ENCODE peak calls at places on chromosomes 12 and 14, in seven cellular contexts. J is thoracic aorta; R is CD4-positive, alpha-beta memory T cell; Y is RWPE1; W is brain microvascular endothelial cell; N is ovary; I is neuronal stem cell. E is an unnamed sample.

GRCh38 chr12:7787574-7788315 is 1.5 kb upstream of the NANOG start:
- DNase-seq in I (no peak), J (no peak), W (no peak), R (no peak), Y (no peak), N (no peak), E (no peak)

GRCh38 chr12:81627336-81628189 is 131.6 kb downstream of the PPFIA2 start:
- DNase-seq in R (no peak), I (peak), J (no peak), W (peak), Y (peak), N (no peak), E (no peak)

GRCh38 chr14:41663478-41663845 is 56.8 kb downstream of the LRFN5 start:
- DNase-seq in N (no peak), J (no peak), W (no peak), Y (no peak), I (no peak), R (no peak), E (no peak)

GRCh38 chr14:48974994-48975393 is 611.2 kb downstream of the RPS29 start:
- DNase-seq in I (no peak), R (no peak), J (no peak), W (no peak), Y (no peak), N (no peak), E (no peak)

GRCh38 chr12:28933864-28934527 is 215.1 kb upstream of the FAR2 start:
- DNase-seq in W (no peak), I (no peak), N (no peak), Y (no peak), J (no peak), R (no peak), E (no peak)

GRCh38 chr14:85578925-85579324 is 49.0 kb downstream of the FLRT2 start:
- DNase-seq in I (no peak), R (no peak), W (no peak), Y (no peak), N (no peak), J (no peak), E (no peak)

GRCh38 chr14:27427796-27428195 is 830.0 kb upstream of the NOVA1 start:
- DNase-seq in I (no peak), W (no peak), N (no peak), Y (peak), R (no peak), J (no peak), E (peak)

GRCh38 chr12:103334447-103334846 is 161.3 kb downstream of the C12orf42 start:
- DNase-seq in R (no peak), Y (no peak), I (no peak), W (no peak), N (no peak), J (no peak), E (no peak)

GRCh38 chr12:19323768-19324167 is 115.5 kb upstream of the AEBP2 start:
- DNase-seq in I (no peak), W (no peak), N (no peak), J (no peak), Y (no peak), R (no peak), E (no peak)

GRCh38 chr14:96249016-96249415 is 7.0 kb upstream of the BDKRB1 start:
- DNase-seq in N (no peak), I (no peak), R (no peak), Y (peak), W (peak), J (no peak), E (no peak)

GRCh38 chr12:14920475-14921126 is 17.7 kb downstream of the ERP27 start:
- DNase-seq in R (no peak), W (no peak), Y (no peak), N (no peak), J (no peak), I (no peak), E (no peak)

GRCh38 chr12:62123721-62124203 is 136.4 kb upstream of the USP15 start:
- DNase-seq in W (peak), I (peak), N (peak), R (peak), J (no peak), Y (peak), E (no peak)

GRCh38 chr14:90807060-90807459 is 9.2 kb downstream of the TTC7B start:
- DNase-seq in Y (no peak), W (no peak), J (no peak), N (no peak), I (no peak), R (no peak), E (no peak)

GRCh38 chr14:90804292-90804671 is 11.9 kb downstream of the TTC7B start:
- DNase-seq in R (no peak), W (no peak), J (no peak), N (no peak), Y (no peak), I (no peak), E (no peak)

GRCh38 chr14:90803249-90803648 is 13.0 kb downstream of the TTC7B start:
- DNase-seq in N (no peak), J (no peak), Y (no peak), R (no peak), I (no peak), W (no peak), E (no peak)

GRCh38 chr14:90804776-90805391 is 11.3 kb downstream of the TTC7B start:
- DNase-seq in W (no peak), Y (no peak), R (no peak), J (no peak), N (no peak), I (no peak), E (no peak)

GRCh38 chr14:90805662-90806548 is 10.3 kb downstream of the TTC7B start:
- DNase-seq in N (no peak), R (no peak), J (no peak), W (no peak), I (no peak), Y (no peak), E (no peak)
- H3K27ac ChIP-seq in N (no peak), R (no peak), J (no peak), W (no peak), I (no peak), Y (no peak), E (no peak)

GRCh38 chr12:106364261-106364660 is 6.7 kb downstream of the POLR3B start:
- DNase-seq in N (no peak), W (no peak), R (no peak), Y (no peak), J (no peak), I (no peak), E (no peak)

DNA sequence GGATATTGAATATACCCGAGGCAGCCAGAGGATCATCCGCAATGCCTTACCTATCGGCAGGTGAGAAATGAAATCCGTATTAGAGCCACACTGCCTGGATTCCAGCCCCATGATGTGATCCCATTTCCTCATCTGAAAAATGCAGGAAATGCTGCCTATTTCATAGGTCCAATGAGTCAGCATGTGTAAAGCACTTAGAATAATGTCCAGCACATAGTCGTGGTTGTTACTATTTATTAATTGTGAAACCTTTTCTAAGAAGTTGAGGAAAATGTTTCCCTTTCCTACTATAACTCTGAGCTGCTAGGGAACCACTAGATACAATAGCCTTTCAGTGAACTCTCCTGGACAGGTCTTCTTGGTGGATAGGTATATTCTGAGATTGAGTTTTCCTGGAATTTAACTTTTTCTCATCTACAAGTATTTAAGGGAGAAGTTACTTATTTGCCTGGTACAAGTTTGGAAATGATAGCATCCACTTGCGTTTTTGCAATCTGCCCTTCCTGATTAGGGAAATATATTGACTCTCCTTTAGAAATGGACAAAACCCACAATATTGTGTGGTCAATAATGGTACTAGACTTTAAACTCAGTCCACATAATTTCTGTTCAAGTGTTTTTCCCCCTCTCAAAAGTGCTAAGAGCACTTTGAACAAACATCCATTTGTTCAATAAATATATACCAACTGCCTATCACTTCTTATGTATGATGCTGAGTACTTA is 12.2 kb downstream of the POLR3B start:
- DNase-seq in J (no peak), Y (peak), N (no peak), W (peak), I (no peak), R (no peak), E (peak)
- H3K27ac ChIP-seq in J (no peak), Y (no peak), N (no peak), W (peak), I (no peak), R (no peak), E (peak)

GRCh38 chr14:59377485-59377884 is 87.7 kb downstream of the GPR135 start:
- DNase-seq in I (no peak), R (no peak), Y (no peak), J (no peak), N (peak), W (no peak), E (no peak)
- H3K27ac ChIP-seq in I (no peak), R (no peak), Y (no peak), J (no peak), N (peak), W (no peak), E (no peak)

DNA sequence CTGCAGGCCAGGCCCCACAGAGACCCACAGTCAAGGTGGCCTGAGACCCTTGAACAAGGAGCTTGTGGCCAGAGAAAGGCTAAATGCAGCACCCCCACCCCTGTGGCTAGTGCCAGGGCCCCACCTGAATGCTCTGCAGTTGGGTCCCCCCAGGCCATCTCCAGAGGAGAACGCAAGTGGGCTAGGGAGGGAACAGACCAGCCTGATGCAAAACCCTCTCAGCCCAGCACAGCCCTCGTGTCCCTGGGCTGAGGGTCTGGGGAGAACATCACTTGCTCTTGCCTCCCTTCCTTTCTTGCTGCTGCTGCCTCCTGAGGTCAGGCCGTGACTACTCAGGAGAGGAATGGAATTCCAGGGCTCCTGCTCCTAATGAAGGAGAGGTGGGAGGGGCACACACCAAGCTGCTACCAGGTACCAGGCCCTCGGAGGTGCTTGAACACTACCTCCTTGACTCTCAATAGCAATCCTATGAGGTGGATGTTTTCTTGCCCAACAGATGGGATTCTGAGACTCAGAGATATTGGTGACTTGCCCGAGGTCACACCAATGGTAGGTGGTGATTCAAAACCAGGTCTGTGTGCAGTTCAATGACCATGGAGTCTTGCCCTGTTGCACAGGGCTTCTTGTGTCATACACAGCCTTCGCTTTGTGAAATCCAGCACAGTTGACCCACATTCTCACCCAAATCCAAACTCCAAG is 45.5 kb downstream of the PSMA6 start:
- DNase-seq in J (no peak), W (no peak), N (no peak), R (no peak), I (no peak), Y (peak), E (no peak)
- H3K27ac ChIP-seq in J (no peak), W (no peak), N (peak), R (no peak), I (no peak), Y (peak), E (peak)

DNA sequence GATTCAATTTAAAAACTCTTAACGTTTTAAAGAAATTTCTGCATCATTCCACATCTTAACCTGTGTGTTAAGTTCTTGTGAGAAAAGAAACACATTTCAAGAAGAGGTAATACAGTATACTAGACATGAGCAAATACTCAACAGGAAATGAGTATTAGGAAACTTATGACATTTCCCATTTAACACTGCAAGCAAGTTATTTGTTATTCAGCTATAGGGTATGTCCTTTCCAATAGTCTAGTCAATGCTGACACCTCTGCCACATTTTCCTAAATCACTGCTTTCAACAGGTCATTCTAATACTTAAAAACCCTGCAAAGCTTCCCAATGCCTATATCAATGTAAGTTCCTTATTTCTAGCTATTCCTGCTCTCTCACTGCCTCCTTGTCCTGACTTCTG is 93.1 kb downstream of the DDHD1 start:
- DNase-seq in Y (no peak), N (no peak), I (no peak), R (no peak), J (no peak), W (no peak), E (no peak)
- H3K27ac ChIP-seq in Y (no peak), N (no peak), I (no peak), R (no peak), J (no peak), W (no peak), E (peak)

DNA sequence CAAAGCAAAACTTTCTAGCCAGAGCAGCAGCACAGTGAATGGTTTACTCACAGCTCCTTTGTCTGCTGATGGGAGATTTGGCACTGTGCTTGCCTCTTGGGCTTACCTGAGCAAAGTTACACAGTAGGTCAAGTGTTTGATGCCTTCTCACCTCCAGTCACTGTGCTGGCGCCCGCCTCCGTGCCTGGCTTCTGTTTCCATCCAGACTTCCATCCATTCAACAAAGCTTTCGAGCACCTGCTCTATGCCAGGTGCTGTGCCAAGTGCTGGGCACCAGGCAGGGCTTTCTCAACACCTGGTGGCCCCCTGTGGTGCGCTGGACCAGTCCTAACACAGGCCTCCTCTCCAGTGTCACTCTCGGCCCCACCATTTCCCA is 199.2 kb upstream of the EEA1 start:
- DNase-seq in W (no peak), Y (no peak), N (no peak), J (no peak), R (no peak), I (no peak), E (no peak)
- H3K27ac ChIP-seq in W (no peak), Y (peak), N (peak), J (peak), R (no peak), I (no peak), E (peak)

DNA sequence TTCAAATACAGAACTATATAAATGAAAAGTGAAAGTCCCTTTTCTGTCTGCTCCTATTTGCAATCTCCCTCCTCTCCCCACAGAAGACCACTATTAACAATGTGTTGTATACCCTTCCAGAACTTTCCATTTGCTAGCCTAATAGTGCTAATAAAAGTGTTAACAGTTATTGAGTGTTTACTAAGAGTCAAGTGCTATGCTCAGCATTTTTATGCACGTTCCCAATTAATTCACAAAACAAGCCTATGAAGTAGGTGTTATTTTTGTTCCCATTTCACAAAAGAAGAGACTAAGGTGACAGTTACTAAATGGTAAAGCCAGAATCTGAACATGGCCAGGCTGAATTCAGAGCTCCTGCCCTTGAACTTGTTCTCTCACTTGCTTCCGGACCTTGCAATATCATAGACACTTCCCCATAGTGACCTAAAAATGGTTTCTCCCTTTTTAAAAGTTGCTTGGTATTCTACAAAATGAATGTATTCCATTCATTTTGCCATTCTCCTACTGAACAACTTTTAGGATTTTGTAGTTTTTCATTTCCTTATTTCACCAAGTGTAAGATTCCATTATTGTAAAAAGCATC is 1.6 kb upstream of the PRKAB1 start:
- DNase-seq in Y (no peak), W (no peak), J (no peak), N (no peak), R (no peak), I (no peak), E (no peak)
- H3K27ac ChIP-seq in Y (no peak), W (no peak), J (no peak), N (no peak), R (no peak), I (no peak), E (no peak)

DNA sequence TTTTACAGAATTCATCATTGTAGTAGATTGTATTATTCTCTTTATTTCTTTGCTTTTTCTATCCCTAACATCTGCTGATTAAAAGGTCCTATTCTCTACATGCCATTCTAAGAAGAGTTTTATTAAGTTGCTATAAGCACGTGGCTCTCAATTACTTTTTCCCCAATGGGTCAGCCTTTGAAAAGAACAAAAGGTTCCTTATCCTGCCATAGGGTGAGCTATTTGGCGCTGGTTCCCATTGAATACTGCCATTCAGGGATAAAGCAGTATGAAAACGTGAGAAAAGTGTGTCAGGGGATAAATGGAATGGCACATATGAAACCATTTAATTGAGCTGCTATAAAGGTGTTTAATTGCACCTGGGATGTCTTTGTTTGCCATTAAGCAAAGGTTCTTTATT is 80.9 kb downstream of the SYNE2 start:
- DNase-seq in N (no peak), I (peak), Y (no peak), J (no peak), W (no peak), R (no peak), E (no peak)
- H3K27ac ChIP-seq in N (no peak), I (peak), Y (no peak), J (no peak), W (no peak), R (no peak), E (no peak)